ENCODE peak calls at places on chromosomes 11 and 22, in eight cellular contexts. R is stomach, P is lower lobe of right lung, L is psoas muscle, G is heart left ventricle, E is cardiac muscle cell, K is BE2C, X is neural progenitor cell. V is an unnamed sample.

GRCh38 chr11:33266418-33267215 is 9.4 kb downstream of the HIPK3 start:
- DNase-seq in R (no peak), P (no peak), L (peak; percentile 44), G (no peak), E (peak; percentile 95), K (no peak), X (no peak), V (no peak)

GRCh38 chr11:25755918-25756584 is 575.9 kb upstream of the ANO3 start:
- DNase-seq in R (no peak), P (peak; percentile 25), L (no peak), G (peak; percentile 42), E (no peak), K (no peak), X (no peak), V (no peak)

GRCh38 chr11:75101424-75102128 is 4.9 kb upstream of the OR2AT4 start:
- DNase-seq in R (no peak), P (no peak), L (no peak), G (no peak), E (no peak), K (no peak), X (no peak), V (no peak)

GRCh38 chr11:92939305-92939704 is 30.1 kb upstream of the MTNR1B start:
- DNase-seq in R (no peak), P (no peak), L (no peak), G (no peak), E (no peak), K (no peak), X (no peak), V (no peak)

GRCh38 chr11:390175-390574 is 3.8 kb upstream of the PKP3 start:
- DNase-seq in R (peak; percentile 64), P (no peak), L (no peak), G (no peak), E (no peak), K (no peak), X (peak; percentile 68), V (no peak)

GRCh38 chr22:23218867-23219251 is 38.5 kb downstream of the BCR start:
- DNase-seq in R (peak; percentile 67), P (peak; percentile 87), L (no peak), G (peak; percentile 80), E (peak; percentile 71), K (no peak), X (peak; percentile 81), V (no peak)

GRCh38 chr22:37115032-37115431 is 5.5 kb upstream of the TMPRSS6 start:
- DNase-seq in R (no peak), P (no peak), L (no peak), G (no peak), E (no peak), K (no peak), X (no peak), V (no peak)

GRCh38 chr11:61666684-61667297 is 13.4 kb upstream of the DAGLA start:
- DNase-seq in R (no peak), P (no peak), L (no peak), G (no peak), E (no peak), K (no peak), X (no peak), V (no peak)

GRCh38 chr22:27258773-27259172 is 542.8 kb downstream of the MN1 start:
- DNase-seq in R (no peak), P (no peak), L (no peak), G (no peak), E (no peak), K (peak; percentile 29), X (peak; percentile 16), V (no peak)

GRCh38 chr11:117458275-117459120 is 130.8 kb downstream of the CEP164 start:
- DNase-seq in R (no peak), P (no peak), L (no peak), G (no peak), E (no peak), K (no peak), X (no peak), V (no peak)

GRCh38 chr22:46652081-46652929 is 32.1 kb downstream of the GRAMD4 start:
- DNase-seq in R (no peak), P (no peak), L (no peak), G (peak; percentile 82), E (peak; percentile 59), K (no peak), X (no peak), V (no peak)

GRCh38 chr11:10328314-10329090 is 23.6 kb downstream of the ADM start:
- DNase-seq in R (no peak), P (no peak), L (no peak), G (no peak), E (peak; percentile 79), K (no peak), X (no peak), V (no peak)

GRCh38 chr11:132134322-132134721 is 763.9 kb downstream of the NTM start:
- DNase-seq in R (no peak), P (no peak), L (no peak), G (no peak), E (no peak), K (no peak), X (no peak), V (no peak)

GRCh38 chr22:22857607-22858558 is 29.7 kb upstream of the IGLL5 start:
- DNase-seq in R (no peak), P (no peak), L (no peak), G (no peak), E (no peak), K (no peak), X (no peak), V (no peak)

GRCh38 chr11:66267039-66267378 is 1.4 kb upstream of the RAB1B start:
- DNase-seq in R (no peak), P (no peak), L (no peak), G (no peak), E (no peak), K (no peak), X (no peak), V (no peak)

GRCh38 chr11:63813035-63813562 is at the start of gene SPINDOC:
- DNase-seq in R (peak; percentile 80), P (peak; percentile 85), L (peak; percentile 83), G (peak; percentile 90), E (peak; percentile 72), K (peak; percentile 75), X (peak; percentile 93), V (peak; percentile 79)

GRCh38 chr22:37632174-37633081 is 7.0 kb upstream of the SH3BP1 start:
- DNase-seq in R (no peak), P (no peak), L (no peak), G (no peak), E (no peak), K (no peak), X (no peak), V (no peak)

GRCh38 chr11:70210051-70210501 is 7.0 kb downstream of the FADD start:
- DNase-seq in R (no peak), P (no peak), L (peak; percentile 36), G (no peak), E (peak; percentile 65), K (no peak), X (no peak), V (no peak)

GRCh38 chr11:36469063-36469462 is 41.0 kb downstream of the TRAF6 start:
- DNase-seq in R (no peak), P (no peak), L (no peak), G (no peak), E (no peak), K (no peak), X (peak; percentile 55), V (no peak)
- TF ChIP-seq CTCF in R (no peak), P (peak; percentile 14), L (no peak), G (peak; percentile 20), E (peak; percentile 46), K (peak; percentile 20), X (peak; percentile 62), V (no peak)

DNA sequence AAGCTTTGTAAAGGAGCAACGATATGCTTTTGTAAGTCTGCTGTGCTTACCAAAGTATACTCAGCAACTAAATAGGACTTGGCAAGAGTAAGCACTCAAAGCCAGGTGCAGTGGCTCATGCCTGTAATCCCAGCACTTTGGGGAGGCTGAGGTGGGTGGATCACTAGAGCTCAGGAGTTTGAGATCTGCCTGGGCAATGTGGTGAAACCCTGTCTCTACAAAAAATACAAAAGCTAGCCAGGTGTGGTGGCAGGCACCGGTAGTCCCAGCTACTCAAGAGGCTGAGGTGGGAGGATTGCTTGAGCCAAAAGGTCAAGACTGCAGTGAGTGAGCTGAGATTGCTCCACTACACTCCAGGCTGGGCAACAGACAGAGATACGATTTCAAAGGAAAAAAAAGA is 67.5 kb downstream of the PAK1 start:
- DNase-seq in R (no peak), P (no peak), L (no peak), G (no peak), E (no peak), K (no peak), X (no peak), V (no peak)
- H3K4me1 ChIP-seq in R (peaks cover 16% of the 10 kb centered on the region), P (peaks cover 18% of the 10 kb centered on the region), L (peaks cover 48% of the 10 kb centered on the region), G (peaks cover 44% of the 10 kb centered on the region), E (peaks cover 7% of the 10 kb centered on the region), K (peaks cover 21% of the 10 kb centered on the region), X (peaks cover 27% of the 10 kb centered on the region), V (peaks cover 3% of the 10 kb centered on the region)

DNA sequence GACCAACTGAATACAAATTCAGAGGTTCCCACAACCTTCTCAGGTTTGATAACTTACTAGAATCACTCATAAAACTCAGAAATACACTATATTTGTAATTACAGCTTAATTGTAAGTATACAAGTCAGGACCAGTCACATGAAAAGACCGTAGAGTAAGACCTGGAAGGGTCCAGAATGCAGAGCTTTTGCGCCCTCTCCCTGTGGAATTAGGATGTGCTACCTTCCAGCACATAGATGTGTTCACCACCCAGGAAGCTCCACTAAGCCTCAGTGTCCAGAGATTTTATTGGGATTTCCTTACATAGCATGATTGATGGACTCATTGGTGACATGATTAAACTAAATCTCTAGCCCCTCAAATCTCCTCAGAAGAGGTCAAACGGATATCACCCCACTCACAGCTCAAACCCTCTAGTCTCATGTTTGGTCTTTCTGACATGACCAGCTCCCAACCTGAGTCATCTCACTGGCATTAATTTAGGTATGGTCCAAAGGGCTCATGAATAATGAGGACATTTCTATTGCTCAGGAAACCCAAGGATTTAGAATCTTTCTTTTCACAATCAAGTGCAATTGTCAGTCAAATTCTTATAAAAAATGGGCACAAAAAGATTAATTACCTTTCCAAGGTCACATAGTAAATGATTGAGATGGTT is 77.2 kb upstream of the UBASH3B start:
- DNase-seq in R (no peak), P (no peak), L (no peak), G (no peak), E (no peak), K (no peak), X (no peak), V (no peak)
- TF ChIP-seq CTCF in R (no peak), P (no peak), L (no peak), G (no peak), E (no peak), K (peak; percentile 25), X (no peak), V (no peak)

GRCh38 chr11:121539000-121539399 is 86.2 kb upstream of the SORL1-AS1 start:
- DNase-seq in R (no peak), P (no peak), L (no peak), G (no peak), E (no peak), K (no peak), X (no peak), V (no peak)

GRCh38 chr11:121540627-121541026 is 87.9 kb upstream of the SORL1-AS1 start:
- DNase-seq in R (no peak), P (no peak), L (no peak), G (no peak), E (no peak), K (no peak), X (no peak), V (no peak)

GRCh38 chr11:121536116-121536515 is 83.3 kb upstream of the SORL1-AS1 start:
- DNase-seq in R (no peak), P (no peak), L (no peak), G (no peak), E (no peak), K (no peak), X (no peak), V (no peak)

GRCh38 chr11:121535122-121535796 is 82.5 kb upstream of the SORL1-AS1 start:
- DNase-seq in R (no peak), P (no peak), L (no peak), G (no peak), E (no peak), K (no peak), X (no peak), V (no peak)

GRCh38 chr11:121538054-121538453 is 85.3 kb upstream of the SORL1-AS1 start:
- DNase-seq in R (no peak), P (no peak), L (no peak), G (no peak), E (no peak), K (no peak), X (no peak), V (no peak)
- H3K4me1 ChIP-seq in R (no peaks in the 10 kb centered on the region), P (no peaks in the 10 kb centered on the region), L (no peaks in the 10 kb centered on the region), G (no peaks in the 10 kb centered on the region), E (no peaks in the 10 kb centered on the region), K (peaks cover 4% of the 10 kb centered on the region), X (peaks cover 7% of the 10 kb centered on the region), V (no peaks in the 10 kb centered on the region)